ENCODE peak calls at places on chromosomes 12 and 14, in six cellular contexts. One of them, this sample, is unnamed.

GRCh38 chr12:93776581-93777018 is 99.4 kb downstream of the CRADD start:
- DNase-seq in psoas muscle: no peak
- DNase-seq in stimulated activated CD4-positive, alpha-beta T cell treated with anti-CD3 and anti-CD28 coated beads, TNF-alpha, amount 100 ng/mL, for 1 hour: no peak
- DNase-seq in globus pallidus: peak
- DNase-seq in iris pigment epithelial cell: peak
- DNase-seq in mesothelial cell of epicardium: no peak
- DNase-seq in this sample: peak

GRCh38 chr14:80456200-80456599 is 244.9 kb upstream of the DIO2 start:
- DNase-seq in iris pigment epithelial cell: peak
- DNase-seq in mesothelial cell of epicardium: no peak
- DNase-seq in psoas muscle: no peak
- DNase-seq in globus pallidus: no peak
- DNase-seq in stimulated activated CD4-positive, alpha-beta T cell treated with anti-CD3 and anti-CD28 coated beads, TNF-alpha, amount 100 ng/mL, for 1 hour: no peak
- DNase-seq in this sample: no peak

GRCh38 chr12:75578546-75578945 is 67.1 kb upstream of the KRR1 start:
- DNase-seq in stimulated activated CD4-positive, alpha-beta T cell treated with anti-CD3 and anti-CD28 coated beads, TNF-alpha, amount 100 ng/mL, for 1 hour: no peak
- DNase-seq in psoas muscle: no peak
- DNase-seq in globus pallidus: no peak
- DNase-seq in iris pigment epithelial cell: no peak
- DNase-seq in mesothelial cell of epicardium: no peak
- DNase-seq in this sample: no peak

GRCh38 chr12:117190210-117190781 is at the start of gene FBXO21:
- DNase-seq in psoas muscle: peak
- DNase-seq in iris pigment epithelial cell: peak
- DNase-seq in globus pallidus: peak
- DNase-seq in mesothelial cell of epicardium: peak
- DNase-seq in stimulated activated CD4-positive, alpha-beta T cell treated with anti-CD3 and anti-CD28 coated beads, TNF-alpha, amount 100 ng/mL, for 1 hour: peak
- DNase-seq in this sample: peak

GRCh38 chr14:102568115-102568614 is 24.3 kb upstream of the RCOR1 start:
- DNase-seq in psoas muscle: no peak
- DNase-seq in mesothelial cell of epicardium: no peak
- DNase-seq in globus pallidus: no peak
- DNase-seq in stimulated activated CD4-positive, alpha-beta T cell treated with anti-CD3 and anti-CD28 coated beads, TNF-alpha, amount 100 ng/mL, for 1 hour: peak
- DNase-seq in iris pigment epithelial cell: no peak
- DNase-seq in this sample: no peak

GRCh38 chr14:64708148-64709004 is 4.2 kb downstream of the PLEKHG3 start:
- DNase-seq in mesothelial cell of epicardium: no peak
- DNase-seq in stimulated activated CD4-positive, alpha-beta T cell treated with anti-CD3 and anti-CD28 coated beads, TNF-alpha, amount 100 ng/mL, for 1 hour: no peak
- DNase-seq in psoas muscle: no peak
- DNase-seq in globus pallidus: peak
- DNase-seq in iris pigment epithelial cell: peak
- DNase-seq in this sample: no peak

GRCh38 chr12:49983892-49984291 is 11.1 kb downstream of the AQP6 start:
- DNase-seq in globus pallidus: no peak
- DNase-seq in psoas muscle: no peak
- DNase-seq in iris pigment epithelial cell: peak
- DNase-seq in stimulated activated CD4-positive, alpha-beta T cell treated with anti-CD3 and anti-CD28 coated beads, TNF-alpha, amount 100 ng/mL, for 1 hour: no peak
- DNase-seq in mesothelial cell of epicardium: no peak
- DNase-seq in this sample: peak

GRCh38 chr12:12916135-12916956 is 25.0 kb downstream of the GPRC5A start:
- DNase-seq in globus pallidus: peak
- DNase-seq in iris pigment epithelial cell: peak
- DNase-seq in mesothelial cell of epicardium: peak
- DNase-seq in psoas muscle: peak
- DNase-seq in stimulated activated CD4-positive, alpha-beta T cell treated with anti-CD3 and anti-CD28 coated beads, TNF-alpha, amount 100 ng/mL, for 1 hour: peak
- DNase-seq in this sample: peak

GRCh38 chr12:45407188-45407850 is 191.4 kb downstream of the ANO6 start:
- DNase-seq in globus pallidus: no peak
- DNase-seq in mesothelial cell of epicardium: no peak
- DNase-seq in stimulated activated CD4-positive, alpha-beta T cell treated with anti-CD3 and anti-CD28 coated beads, TNF-alpha, amount 100 ng/mL, for 1 hour: no peak
- DNase-seq in psoas muscle: no peak
- DNase-seq in iris pigment epithelial cell: peak
- DNase-seq in this sample: no peak

GRCh38 chr14:71107921-71108320 is 200.7 kb downstream of the PCNX1 start:
- DNase-seq in globus pallidus: no peak
- DNase-seq in iris pigment epithelial cell: peak
- DNase-seq in psoas muscle: no peak
- DNase-seq in mesothelial cell of epicardium: no peak
- DNase-seq in stimulated activated CD4-positive, alpha-beta T cell treated with anti-CD3 and anti-CD28 coated beads, TNF-alpha, amount 100 ng/mL, for 1 hour: no peak
- DNase-seq in this sample: no peak

GRCh38 chr12:130225347-130225746 is 63.1 kb downstream of the FZD10 start:
- DNase-seq in mesothelial cell of epicardium: no peak
- DNase-seq in globus pallidus: no peak
- DNase-seq in psoas muscle: no peak
- DNase-seq in iris pigment epithelial cell: no peak
- DNase-seq in stimulated activated CD4-positive, alpha-beta T cell treated with anti-CD3 and anti-CD28 coated beads, TNF-alpha, amount 100 ng/mL, for 1 hour: no peak
- DNase-seq in this sample: no peak

GRCh38 chr12:12032771-12033588 is 37.8 kb upstream of the BCL2L14 start:
- DNase-seq in iris pigment epithelial cell: peak
- DNase-seq in mesothelial cell of epicardium: peak
- DNase-seq in stimulated activated CD4-positive, alpha-beta T cell treated with anti-CD3 and anti-CD28 coated beads, TNF-alpha, amount 100 ng/mL, for 1 hour: peak
- DNase-seq in psoas muscle: peak
- DNase-seq in globus pallidus: peak
- DNase-seq in this sample: peak

GRCh38 chr14:104936361-104937155 is 11.9 kb downstream of the PLD4 start:
- DNase-seq in psoas muscle: no peak
- DNase-seq in stimulated activated CD4-positive, alpha-beta T cell treated with anti-CD3 and anti-CD28 coated beads, TNF-alpha, amount 100 ng/mL, for 1 hour: no peak
- DNase-seq in globus pallidus: no peak
- DNase-seq in mesothelial cell of epicardium: no peak
- DNase-seq in iris pigment epithelial cell: no peak
- DNase-seq in this sample: no peak

GRCh38 chr12:46269429-46270241 is 792 bp upstream of the SLC38A1 start:
- DNase-seq in psoas muscle: no peak
- DNase-seq in iris pigment epithelial cell: no peak
- DNase-seq in stimulated activated CD4-positive, alpha-beta T cell treated with anti-CD3 and anti-CD28 coated beads, TNF-alpha, amount 100 ng/mL, for 1 hour: peak
- DNase-seq in globus pallidus: no peak
- DNase-seq in mesothelial cell of epicardium: no peak
- DNase-seq in this sample: no peak

GRCh38 chr12:117857632-117858274 is 111.0 kb downstream of the KSR2 start:
- DNase-seq in iris pigment epithelial cell: peak
- DNase-seq in stimulated activated CD4-positive, alpha-beta T cell treated with anti-CD3 and anti-CD28 coated beads, TNF-alpha, amount 100 ng/mL, for 1 hour: no peak
- DNase-seq in psoas muscle: no peak
- DNase-seq in globus pallidus: no peak
- DNase-seq in mesothelial cell of epicardium: no peak
- DNase-seq in this sample: peak

GRCh38 chr14:99670361-99671229 is 13.5 kb upstream of the CYP46A1 start:
- DNase-seq in globus pallidus: no peak
- DNase-seq in iris pigment epithelial cell: no peak
- DNase-seq in psoas muscle: no peak
- DNase-seq in stimulated activated CD4-positive, alpha-beta T cell treated with anti-CD3 and anti-CD28 coated beads, TNF-alpha, amount 100 ng/mL, for 1 hour: no peak
- DNase-seq in mesothelial cell of epicardium: no peak
- DNase-seq in this sample: no peak

GRCh38 chr14:103519043-103519836 is 3.4 kb downstream of the CKB start:
- DNase-seq in stimulated activated CD4-positive, alpha-beta T cell treated with anti-CD3 and anti-CD28 coated beads, TNF-alpha, amount 100 ng/mL, for 1 hour: no peak
- DNase-seq in psoas muscle: no peak
- DNase-seq in mesothelial cell of epicardium: no peak
- DNase-seq in iris pigment epithelial cell: no peak
- DNase-seq in globus pallidus: peak
- DNase-seq in this sample: no peak

GRCh38 chr12:131869871-131870418 is 24.5 kb upstream of the ULK1 start:
- DNase-seq in mesothelial cell of epicardium: no peak
- DNase-seq in globus pallidus: no peak
- DNase-seq in iris pigment epithelial cell: peak
- DNase-seq in stimulated activated CD4-positive, alpha-beta T cell treated with anti-CD3 and anti-CD28 coated beads, TNF-alpha, amount 100 ng/mL, for 1 hour: no peak
- DNase-seq in psoas muscle: no peak
- DNase-seq in this sample: peak

GRCh38 chr12:52010692-52011601 is 4.2 kb downstream of the TAMALIN start:
- DNase-seq in iris pigment epithelial cell: no peak
- DNase-seq in stimulated activated CD4-positive, alpha-beta T cell treated with anti-CD3 and anti-CD28 coated beads, TNF-alpha, amount 100 ng/mL, for 1 hour: no peak
- DNase-seq in psoas muscle: peak
- DNase-seq in mesothelial cell of epicardium: no peak
- DNase-seq in globus pallidus: no peak
- DNase-seq in this sample: no peak

GRCh38 chr12:42756841-42757661 is 167.5 kb upstream of the PRICKLE1 start:
- DNase-seq in mesothelial cell of epicardium: no peak
- DNase-seq in globus pallidus: no peak
- DNase-seq in psoas muscle: no peak
- DNase-seq in iris pigment epithelial cell: peak
- DNase-seq in stimulated activated CD4-positive, alpha-beta T cell treated with anti-CD3 and anti-CD28 coated beads, TNF-alpha, amount 100 ng/mL, for 1 hour: no peak
- DNase-seq in this sample: peak

GRCh38 chr14:46377305-46377704 is 274.3 kb downstream of the RPL10L start:
- DNase-seq in mesothelial cell of epicardium: no peak
- DNase-seq in globus pallidus: no peak
- DNase-seq in iris pigment epithelial cell: no peak
- DNase-seq in stimulated activated CD4-positive, alpha-beta T cell treated with anti-CD3 and anti-CD28 coated beads, TNF-alpha, amount 100 ng/mL, for 1 hour: no peak
- DNase-seq in psoas muscle: no peak
- DNase-seq in this sample: no peak

GRCh38 chr14:75010472-75010871 is 7.8 kb downstream of the EIF2B2 start:
- DNase-seq in stimulated activated CD4-positive, alpha-beta T cell treated with anti-CD3 and anti-CD28 coated beads, TNF-alpha, amount 100 ng/mL, for 1 hour: no peak
- DNase-seq in iris pigment epithelial cell: no peak
- DNase-seq in psoas muscle: no peak
- DNase-seq in globus pallidus: no peak
- DNase-seq in mesothelial cell of epicardium: no peak
- DNase-seq in this sample: no peak

GRCh38 chr14:51650721-51651387 is 856 bp upstream of the FRMD6 start:
- DNase-seq in globus pallidus: peak
- DNase-seq in psoas muscle: peak
- DNase-seq in iris pigment epithelial cell: no peak
- DNase-seq in stimulated activated CD4-positive, alpha-beta T cell treated with anti-CD3 and anti-CD28 coated beads, TNF-alpha, amount 100 ng/mL, for 1 hour: no peak
- DNase-seq in mesothelial cell of epicardium: no peak
- DNase-seq in this sample: no peak

GRCh38 chr14:49549446-49549845 is 36.7 kb downstream of the RPS29 start:
- DNase-seq in iris pigment epithelial cell: no peak
- DNase-seq in globus pallidus: no peak
- DNase-seq in mesothelial cell of epicardium: no peak
- DNase-seq in psoas muscle: no peak
- DNase-seq in stimulated activated CD4-positive, alpha-beta T cell treated with anti-CD3 and anti-CD28 coated beads, TNF-alpha, amount 100 ng/mL, for 1 hour: no peak
- DNase-seq in this sample: no peak

GRCh38 chr12:95790912-95791849 is 617 bp upstream of the NTN4 start:
- DNase-seq in globus pallidus: no peak
- DNase-seq in iris pigment epithelial cell: no peak
- DNase-seq in psoas muscle: peak
- DNase-seq in stimulated activated CD4-positive, alpha-beta T cell treated with anti-CD3 and anti-CD28 coated beads, TNF-alpha, amount 100 ng/mL, for 1 hour: no peak
- DNase-seq in mesothelial cell of epicardium: peak
- DNase-seq in this sample: no peak

GRCh38 chr14:69620981-69621380 is 9.6 kb downstream of the SUSD6 start:
- DNase-seq in psoas muscle: no peak
- DNase-seq in stimulated activated CD4-positive, alpha-beta T cell treated with anti-CD3 and anti-CD28 coated beads, TNF-alpha, amount 100 ng/mL, for 1 hour: no peak
- DNase-seq in globus pallidus: no peak
- DNase-seq in mesothelial cell of epicardium: no peak
- DNase-seq in iris pigment epithelial cell: no peak
- DNase-seq in this sample: no peak

GRCh38 chr14:30708157-30708556 is 86.0 kb downstream of the SCFD1 start:
- DNase-seq in iris pigment epithelial cell: no peak
- DNase-seq in globus pallidus: no peak
- DNase-seq in psoas muscle: no peak
- DNase-seq in stimulated activated CD4-positive, alpha-beta T cell treated with anti-CD3 and anti-CD28 coated beads, TNF-alpha, amount 100 ng/mL, for 1 hour: no peak
- DNase-seq in mesothelial cell of epicardium: no peak
- DNase-seq in this sample: no peak

This sample was measured in brain microvascular endothelial cell.